ENCODE peak calls at places on chromosome 17, in ten cellular contexts. T, Q, A, M, L, V, N, K, X and E are unnamed samples.
A peak's percentile ranks its signal among the peaks of the same experiment; 100 is the strongest.

GRCh38 chr17:10059684-10060211 is 138.7 kb downstream of the GAS7 start:
- DNase-seq in T (no peak), Q (no peak), A (peak; percentile 64), M (no peak), L (no peak), V (peak; percentile 24), N (no peak), K (peak; percentile 40), X (no peak), E (no peak)

GRCh38 chr17:77741109-77741508 is 217.4 kb upstream of the TNRC6C start:
- DNase-seq in T (no peak), Q (peak; percentile 39), A (no peak), M (peak; percentile 6), L (no peak), V (no peak), N (no peak), K (no peak), X (no peak), E (no peak)

GRCh38 chr17:15381707-15382106 is 40.3 kb upstream of the TEKT3 start:
- DNase-seq in T (no peak), Q (no peak), A (no peak), M (peak; percentile 66), L (no peak), V (no peak), N (no peak), K (no peak), X (no peak), E (no peak)

GRCh38 chr17:31492880-31493655 is 101.6 kb downstream of the RAB11FIP4 start:
- DNase-seq in T (no peak), Q (peak; percentile 57), A (peak; percentile 59), M (no peak), L (no peak), V (peak; percentile 69), N (no peak), K (no peak), X (peak; percentile 66), E (no peak)

GRCh38 chr17:57420674-57421392 is 164.5 kb downstream of the MSI2 start:
- DNase-seq in T (no peak), Q (peak; percentile 62), A (no peak), M (peak; percentile 65), L (no peak), V (peak; percentile 41), N (peak; percentile 79), K (no peak), X (no peak), E (no peak)

GRCh38 chr17:62092784-62093183 is 27.7 kb upstream of the MED13 start:
- DNase-seq in T (no peak), Q (no peak), A (no peak), M (no peak), L (no peak), V (no peak), N (no peak), K (no peak), X (no peak), E (no peak)

GRCh38 chr17:2042355-2042929 is 620 bp downstream of the OVCA2 start:
- DNase-seq in T (no peak), Q (no peak), A (no peak), M (no peak), L (no peak), V (no peak), N (peak; percentile 65), K (peak; percentile 47), X (no peak), E (no peak)

GRCh38 chr17:42010898-42011516 is 6.2 kb downstream of the DNAJC7 start:
- DNase-seq in T (no peak), Q (no peak), A (no peak), M (peak; percentile 33), L (no peak), V (peak; percentile 33), N (peak; percentile 64), K (peak; percentile 34), X (no peak), E (no peak)

GRCh38 chr17:43673516-43674323 is 12.0 kb upstream of the MEOX1 start:
- DNase-seq in T (peak; percentile 49), Q (peak; percentile 83), A (peak; percentile 76), M (peak; percentile 69), L (peak; percentile 49), V (peak; percentile 73), N (peak; percentile 79), K (peak; percentile 64), X (no peak), E (peak; percentile 72)

DNA sequence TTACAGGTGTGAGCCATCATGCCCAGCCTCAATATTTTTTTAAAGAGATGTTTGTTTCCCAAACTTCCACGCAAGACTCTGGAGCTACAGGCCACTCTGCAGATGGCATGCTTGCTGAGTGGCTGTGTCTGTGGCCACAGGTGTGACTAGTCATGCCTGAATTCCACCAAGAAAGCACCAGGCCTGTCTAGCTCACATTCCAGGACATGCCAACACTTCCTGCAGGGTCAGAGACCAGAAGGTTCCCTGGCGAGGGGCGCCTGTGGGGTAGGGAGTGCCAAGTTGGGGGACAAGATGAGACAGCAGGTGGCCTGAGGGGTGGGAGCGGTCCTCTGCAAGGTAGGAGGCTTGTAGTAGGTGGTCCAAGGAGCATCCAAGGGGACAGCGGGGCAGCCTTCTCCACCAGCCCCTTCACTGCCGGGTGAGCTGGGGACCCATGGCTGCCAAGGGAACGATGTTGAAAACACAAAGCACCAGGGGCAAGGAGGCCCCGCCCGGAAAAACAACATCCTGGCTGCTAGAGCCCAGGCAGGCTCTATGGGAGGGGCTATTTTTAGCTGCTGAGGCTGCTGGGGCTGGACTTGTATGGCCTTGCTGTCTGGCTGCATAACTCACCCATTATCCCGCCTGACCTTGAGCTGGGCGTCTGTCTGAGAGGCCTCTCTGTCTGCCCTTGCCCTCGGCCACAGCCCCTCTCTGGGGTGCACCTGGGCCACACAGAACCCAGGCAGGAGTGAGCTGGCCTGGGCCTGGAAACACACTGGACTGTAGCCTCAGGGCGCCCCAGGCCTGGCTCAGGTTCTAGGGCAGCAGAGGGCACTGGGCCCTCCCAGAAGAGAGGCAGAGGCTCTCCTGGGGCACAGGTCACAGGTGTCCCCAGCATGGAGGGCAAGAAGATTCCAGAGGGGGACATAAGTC is 5.7 kb downstream of the TRIM47 start:
- DNase-seq in T (peak; percentile 73), Q (peak; percentile 78), A (peak; percentile 80), M (peak; percentile 62), L (no peak), V (peak; percentile 69), N (peak; percentile 52), K (peak; percentile 75), X (peak; percentile 93), E (peak; percentile 81)
- H3K4me1 ChIP-seq in T (peaks cover 27% of the 10 kb centered on the region), Q (peaks cover 47% of the 10 kb centered on the region), A (peaks cover 94% of the 10 kb centered on the region), M (no peaks in the 10 kb centered on the region), L (peaks cover 68% of the 10 kb centered on the region), V (peaks cover 40% of the 10 kb centered on the region), N (peaks cover 32% of the 10 kb centered on the region), K (peaks cover 34% of the 10 kb centered on the region), X (peaks cover 27% of the 10 kb centered on the region), E (peaks cover 40% of the 10 kb centered on the region)

DNA sequence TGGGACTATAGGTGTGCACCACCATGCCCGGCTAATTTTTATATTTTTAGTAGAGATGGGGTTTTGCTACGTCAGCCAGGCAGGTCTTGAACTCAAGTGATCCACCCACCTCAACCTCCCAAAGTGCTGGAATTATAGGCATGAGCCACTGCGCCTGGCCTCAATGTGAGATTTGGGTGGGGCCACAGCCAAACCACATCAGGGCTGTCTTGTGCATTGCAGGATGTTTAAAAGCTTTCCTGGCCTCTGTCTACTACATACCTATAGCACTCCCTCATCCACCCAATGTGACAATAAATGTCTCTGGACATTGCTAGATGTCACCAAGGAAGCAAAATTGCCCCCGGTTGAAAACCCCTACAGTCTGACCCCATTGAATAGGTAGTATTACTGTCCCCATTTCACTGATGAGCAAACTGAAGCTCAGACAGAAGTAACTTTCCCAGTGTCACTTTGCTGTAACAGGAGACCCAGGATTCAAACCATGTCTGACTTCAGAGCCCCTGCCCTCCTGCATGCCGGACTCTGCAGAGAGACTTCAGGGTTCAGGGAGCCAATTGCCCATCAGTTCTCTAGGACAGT is 3.6 kb upstream of the MAP3K14 start:
- DNase-seq in T (no peak), Q (no peak), A (no peak), M (no peak), L (no peak), V (no peak), N (no peak), K (peak; percentile 42), X (peak; percentile 23), E (no peak)
- H3K4me1 ChIP-seq in T (peaks cover 2% of the 10 kb centered on the region), Q (peaks cover 46% of the 10 kb centered on the region), A (peaks cover 36% of the 10 kb centered on the region), M (peaks cover 9% of the 10 kb centered on the region), L (peaks cover 55% of the 10 kb centered on the region), V (peaks cover 10% of the 10 kb centered on the region), N (peaks cover 43% of the 10 kb centered on the region), K (peaks cover 31% of the 10 kb centered on the region), X (peaks cover 8% of the 10 kb centered on the region), E (peaks cover 7% of the 10 kb centered on the region)

GRCh38 chr17:81163051-81163695 is 2.1 kb upstream of the PVALEF start:
- DNase-seq in T (no peak), Q (no peak), A (no peak), M (no peak), L (no peak), V (no peak), N (no peak), K (no peak), X (no peak), E (no peak)

GRCh38 chr17:81160747-81161453 is 4.4 kb upstream of the PVALEF start:
- DNase-seq in T (no peak), Q (no peak), A (no peak), M (no peak), L (no peak), V (peak; percentile 38), N (no peak), K (no peak), X (no peak), E (no peak)

GRCh38 chr17:81162491-81162890 is 2.8 kb upstream of the PVALEF start:
- DNase-seq in T (no peak), Q (no peak), A (no peak), M (no peak), L (no peak), V (peak; percentile 93), N (no peak), K (no peak), X (peak; percentile 59), E (no peak)

GRCh38 chr17:81161536-81161935 is 3.8 kb upstream of the PVALEF start:
- DNase-seq in T (no peak), Q (no peak), A (no peak), M (no peak), L (no peak), V (no peak), N (no peak), K (no peak), X (peak; percentile 77), E (no peak)

GRCh38 chr17:81161972-81162371 is 3.3 kb upstream of the PVALEF start:
- DNase-seq in T (no peak), Q (no peak), A (no peak), M (no peak), L (no peak), V (no peak), N (no peak), K (no peak), X (no peak), E (no peak)
- H3K4me1 ChIP-seq in T (peaks cover 5% of the 10 kb centered on the region), Q (no peaks in the 10 kb centered on the region), A (peaks cover 32% of the 10 kb centered on the region), M (no peaks in the 10 kb centered on the region), L (no peaks in the 10 kb centered on the region), V (peaks cover 65% of the 10 kb centered on the region), N (no peaks in the 10 kb centered on the region), K (no peaks in the 10 kb centered on the region), X (no peaks in the 10 kb centered on the region), E (peaks cover 10% of the 10 kb centered on the region)

DNA sequence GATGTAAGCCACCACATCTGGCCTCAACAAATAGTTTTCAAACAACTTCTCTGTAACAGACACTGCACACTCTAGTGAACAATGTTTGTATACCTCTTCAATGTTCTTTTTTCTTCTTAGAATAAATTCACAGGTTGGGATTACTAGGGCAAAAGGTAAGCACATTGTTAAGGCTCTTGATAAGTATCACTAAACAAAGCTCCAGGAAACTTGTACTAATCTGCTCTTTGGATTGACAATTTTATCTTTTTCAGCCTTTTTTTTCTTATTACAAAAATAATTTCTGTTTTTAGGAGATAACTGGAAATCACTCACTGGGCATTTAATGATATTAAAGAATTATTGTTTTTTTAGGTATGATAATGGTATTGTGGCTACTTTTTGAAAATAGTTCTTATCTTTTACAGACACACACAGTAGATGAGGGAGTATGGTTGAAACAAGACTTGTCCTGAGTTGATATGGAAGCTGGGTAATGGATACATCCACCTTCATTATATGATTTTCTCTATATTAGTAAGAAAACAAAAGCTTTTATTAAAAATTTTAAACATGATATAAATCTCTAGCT is 7.7 kb upstream of the MPRIP start:
- DNase-seq in T (no peak), Q (no peak), A (no peak), M (no peak), L (no peak), V (no peak), N (no peak), K (no peak), X (no peak), E (no peak)
- H3K4me1 ChIP-seq in T (no peaks in the 10 kb centered on the region), Q (peaks cover 3% of the 10 kb centered on the region), A (peaks cover 38% of the 10 kb centered on the region), M (no peaks in the 10 kb centered on the region), L (peaks cover 28% of the 10 kb centered on the region), V (peaks cover 18% of the 10 kb centered on the region), N (peaks cover 9% of the 10 kb centered on the region), K (peaks cover 12% of the 10 kb centered on the region), X (peaks cover 9% of the 10 kb centered on the region), E (peaks cover 14% of the 10 kb centered on the region)